ENCODE peak calls at places on chromosomes 12 and 14, in ten cellular contexts. One of them, this sample, is unnamed.

GRCh38 chr12:119311897-119312296 is 22.6 kb upstream of the CCDC60 start:
- DNase-seq in spleen: no peak
- DNase-seq in left lung: no peak
- DNase-seq in pancreas: no peak
- DNase-seq in CD8-positive, alpha-beta memory T cell: no peak
- DNase-seq in tibial artery: no peak
- DNase-seq in gastrocnemius medialis: no peak
- DNase-seq in cardiac muscle cell: no peak
- DNase-seq in body of pancreas: no peak
- DNase-seq in A549: no peak
- DNase-seq in this sample: no peak

GRCh38 chr12:65532162-65532561 is 253.7 kb downstream of the MSRB3 start:
- DNase-seq in spleen: no peak
- DNase-seq in left lung: no peak
- DNase-seq in pancreas: no peak
- DNase-seq in CD8-positive, alpha-beta memory T cell: no peak
- DNase-seq in tibial artery: no peak
- DNase-seq in gastrocnemius medialis: no peak
- DNase-seq in cardiac muscle cell: no peak
- DNase-seq in body of pancreas: no peak
- DNase-seq in A549: no peak
- DNase-seq in this sample: no peak

GRCh38 chr12:116924558-116925453 is 14.1 kb downstream of the FBXW8 start:
- DNase-seq in spleen: no peak
- DNase-seq in left lung: no peak
- DNase-seq in pancreas: no peak
- DNase-seq in CD8-positive, alpha-beta memory T cell: peak; percentile 77
- DNase-seq in tibial artery: no peak
- DNase-seq in gastrocnemius medialis: no peak
- DNase-seq in cardiac muscle cell: peak; percentile 57
- DNase-seq in body of pancreas: no peak
- DNase-seq in A549: peak; percentile 24
- DNase-seq in this sample: peak; percentile 21

GRCh38 chr12:31906581-31907286 is 52.5 kb upstream of the RESF1 start:
- DNase-seq in spleen: no peak
- DNase-seq in left lung: no peak
- DNase-seq in pancreas: no peak
- DNase-seq in CD8-positive, alpha-beta memory T cell: no peak
- DNase-seq in tibial artery: no peak
- DNase-seq in gastrocnemius medialis: no peak
- DNase-seq in cardiac muscle cell: peak; percentile 65
- DNase-seq in body of pancreas: no peak
- DNase-seq in A549: peak; percentile 35
- DNase-seq in this sample: no peak

GRCh38 chr12:107415066-107415465 is 270.5 kb upstream of the PWP1 start:
- DNase-seq in spleen: no peak
- DNase-seq in left lung: no peak
- DNase-seq in pancreas: no peak
- DNase-seq in CD8-positive, alpha-beta memory T cell: no peak
- DNase-seq in tibial artery: no peak
- DNase-seq in gastrocnemius medialis: no peak
- DNase-seq in cardiac muscle cell: no peak
- DNase-seq in body of pancreas: no peak
- DNase-seq in A549: peak; percentile 67
- DNase-seq in this sample: no peak

GRCh38 chr14:95875831-95876768 is 532 bp upstream of the TUNAR start:
- DNase-seq in spleen: no peak
- DNase-seq in left lung: peak; percentile 77
- DNase-seq in pancreas: no peak
- DNase-seq in CD8-positive, alpha-beta memory T cell: no peak
- DNase-seq in tibial artery: no peak
- DNase-seq in gastrocnemius medialis: no peak
- DNase-seq in cardiac muscle cell: no peak
- DNase-seq in body of pancreas: no peak
- DNase-seq in A549: no peak
- DNase-seq in this sample: no peak

GRCh38 chr12:46259071-46259470 is 9.8 kb downstream of the SLC38A1 start:
- DNase-seq in spleen: no peak
- DNase-seq in left lung: no peak
- DNase-seq in pancreas: no peak
- DNase-seq in CD8-positive, alpha-beta memory T cell: no peak
- DNase-seq in tibial artery: no peak
- DNase-seq in gastrocnemius medialis: no peak
- DNase-seq in cardiac muscle cell: no peak
- DNase-seq in body of pancreas: no peak
- DNase-seq in A549: no peak
- DNase-seq in this sample: no peak

GRCh38 chr12:93879476-93880376 is 202.6 kb downstream of the CRADD start:
- DNase-seq in spleen: no peak
- DNase-seq in left lung: no peak
- DNase-seq in pancreas: no peak
- DNase-seq in CD8-positive, alpha-beta memory T cell: no peak
- DNase-seq in tibial artery: no peak
- DNase-seq in gastrocnemius medialis: no peak
- DNase-seq in cardiac muscle cell: no peak
- DNase-seq in body of pancreas: no peak
- DNase-seq in A549: peak; percentile 44
- DNase-seq in this sample: no peak

DNA sequence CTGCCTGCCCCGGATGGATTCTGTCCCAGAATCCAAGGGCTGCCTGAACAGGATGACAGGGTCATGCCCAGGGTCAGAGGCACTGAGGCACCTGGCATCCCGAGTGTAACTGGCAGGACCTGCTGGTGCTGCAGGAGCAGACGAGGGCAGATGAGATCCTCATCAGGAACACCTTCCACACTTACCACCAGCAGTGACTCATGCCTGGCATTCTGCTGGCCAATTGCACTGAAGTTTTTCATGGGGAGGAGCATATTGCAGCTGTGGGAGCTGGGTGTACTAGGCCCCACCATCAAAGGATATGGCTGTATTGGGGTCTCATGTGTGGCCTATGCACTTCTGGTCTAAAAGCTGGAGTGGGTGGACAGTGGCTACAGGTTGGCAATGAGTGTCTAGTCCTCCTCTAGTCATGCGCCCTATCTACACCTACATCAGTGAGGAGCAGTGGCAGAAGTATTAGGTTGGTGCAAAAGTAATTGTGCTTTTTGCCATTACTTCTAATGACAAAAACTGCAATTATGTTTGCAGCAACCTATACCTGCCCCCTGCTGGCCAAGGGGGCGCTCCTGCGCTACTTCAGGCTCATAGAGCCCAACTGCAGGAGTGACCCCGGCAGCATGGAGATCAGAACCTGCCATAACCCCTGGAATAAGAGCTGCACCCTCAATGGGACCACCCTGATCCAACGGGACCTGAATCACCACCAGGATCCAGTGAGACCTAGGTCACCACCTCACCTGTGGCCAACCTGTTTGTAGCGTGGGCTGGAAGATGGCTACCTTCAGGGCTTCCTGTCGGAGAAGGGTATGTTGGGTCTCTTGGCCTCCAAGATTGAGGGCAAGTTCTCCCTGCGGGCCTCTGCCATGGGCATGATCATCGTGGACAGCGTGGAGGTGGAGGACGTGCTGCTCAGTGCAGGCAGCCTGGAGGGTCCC is 8.0 kb upstream of the C12orf42 start:
- DNase-seq in spleen: peak; percentile 88
- DNase-seq in left lung: no peak
- DNase-seq in pancreas: no peak
- DNase-seq in CD8-positive, alpha-beta memory T cell: peak; percentile 75
- DNase-seq in tibial artery: no peak
- DNase-seq in gastrocnemius medialis: no peak
- DNase-seq in cardiac muscle cell: no peak
- DNase-seq in body of pancreas: no peak
- DNase-seq in A549: peak; percentile 34
- DNase-seq in this sample: no peak
- H3K4me1 ChIP-seq in spleen: no peaks in the 10 kb centered on the region
- H3K4me1 ChIP-seq in left lung: no peaks in the 10 kb centered on the region
- H3K4me1 ChIP-seq in pancreas: no peaks in the 10 kb centered on the region
- H3K4me1 ChIP-seq in CD8-positive, alpha-beta memory T cell: no peaks in the 10 kb centered on the region
- H3K4me1 ChIP-seq in tibial artery: no peaks in the 10 kb centered on the region
- H3K4me1 ChIP-seq in gastrocnemius medialis: no peaks in the 10 kb centered on the region
- H3K4me1 ChIP-seq in cardiac muscle cell: no peaks in the 10 kb centered on the region
- H3K4me1 ChIP-seq in body of pancreas: no peaks in the 10 kb centered on the region
- H3K4me1 ChIP-seq in A549: peaks cover 11% of the 10 kb centered on the region
- H3K4me1 ChIP-seq in this sample: no peaks in the 10 kb centered on the region

GRCh38 chr14:93013368-93013719 is 90.4 kb downstream of the CHGA start:
- DNase-seq in spleen: no peak
- DNase-seq in left lung: no peak
- DNase-seq in pancreas: no peak
- DNase-seq in CD8-positive, alpha-beta memory T cell: no peak
- DNase-seq in tibial artery: peak; percentile 88
- DNase-seq in gastrocnemius medialis: no peak
- DNase-seq in cardiac muscle cell: peak; percentile 77
- DNase-seq in body of pancreas: no peak
- DNase-seq in A549: no peak
- DNase-seq in this sample: no peak

GRCh38 chr14:93015505-93015904 is 92.6 kb downstream of the CHGA start:
- DNase-seq in spleen: no peak
- DNase-seq in left lung: no peak
- DNase-seq in pancreas: peak; percentile 48
- DNase-seq in CD8-positive, alpha-beta memory T cell: no peak
- DNase-seq in tibial artery: no peak
- DNase-seq in gastrocnemius medialis: no peak
- DNase-seq in cardiac muscle cell: no peak
- DNase-seq in body of pancreas: no peak
- DNase-seq in A549: no peak
- DNase-seq in this sample: no peak

GRCh38 chr14:93012516-93013367 is 89.8 kb downstream of the CHGA start:
- DNase-seq in spleen: no peak
- DNase-seq in left lung: no peak
- DNase-seq in pancreas: no peak
- DNase-seq in CD8-positive, alpha-beta memory T cell: no peak
- DNase-seq in tibial artery: no peak
- DNase-seq in gastrocnemius medialis: no peak
- DNase-seq in cardiac muscle cell: no peak
- DNase-seq in body of pancreas: no peak
- DNase-seq in A549: no peak
- DNase-seq in this sample: no peak

GRCh38 chr14:93015039-93015438 is 92.1 kb downstream of the CHGA start:
- DNase-seq in spleen: no peak
- DNase-seq in left lung: no peak
- DNase-seq in pancreas: peak; percentile 30
- DNase-seq in CD8-positive, alpha-beta memory T cell: no peak
- DNase-seq in tibial artery: no peak
- DNase-seq in gastrocnemius medialis: no peak
- DNase-seq in cardiac muscle cell: no peak
- DNase-seq in body of pancreas: no peak
- DNase-seq in A549: no peak
- DNase-seq in this sample: no peak

DNA sequence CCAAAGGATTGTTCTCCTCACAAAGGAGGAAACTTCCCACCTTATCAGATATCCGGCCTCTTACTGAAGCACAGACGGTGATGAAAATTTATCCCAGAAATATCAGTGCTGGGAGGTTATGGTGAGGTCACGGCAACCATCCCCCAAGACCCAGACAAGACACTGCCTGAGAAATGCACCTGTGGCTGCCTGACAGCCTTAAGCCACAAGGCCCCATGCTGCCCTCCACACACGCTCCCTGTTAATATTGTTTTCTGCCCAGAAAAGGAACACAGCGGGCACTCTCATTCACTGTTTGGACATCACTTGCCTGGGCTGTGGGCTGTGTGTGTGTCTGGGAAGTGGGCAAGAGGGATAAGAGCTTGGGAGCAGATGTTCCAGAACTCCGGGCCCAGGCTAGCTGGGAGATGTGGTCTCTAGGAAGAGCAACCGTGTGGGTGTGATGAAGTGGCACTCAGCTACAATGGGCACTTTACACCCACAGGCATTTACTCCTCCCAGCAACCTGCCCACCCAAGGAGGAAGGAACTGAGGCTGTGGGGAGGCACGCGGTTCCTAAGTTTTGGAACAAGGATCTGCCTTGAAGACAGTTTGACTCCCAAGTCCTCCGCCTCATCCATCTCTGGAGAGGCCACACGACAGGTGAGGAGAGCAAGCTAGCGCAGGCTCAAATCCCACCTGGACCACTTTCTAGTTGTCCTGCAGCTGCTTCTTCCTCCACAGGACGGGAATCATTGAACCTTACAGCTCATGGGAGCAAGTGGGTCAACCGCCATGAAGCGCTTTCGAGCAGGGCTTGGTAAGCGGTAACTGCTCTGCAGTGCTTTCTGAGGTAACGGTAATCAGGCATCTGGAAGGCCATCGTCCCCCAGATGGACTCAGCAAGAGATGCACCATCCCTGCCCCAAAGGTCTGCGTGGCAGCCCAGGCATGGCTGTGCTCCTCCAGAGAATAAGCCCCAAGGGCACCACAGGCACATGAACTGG is 91.4 kb downstream of the CHGA start:
- DNase-seq in spleen: no peak
- DNase-seq in left lung: no peak
- DNase-seq in pancreas: peak; percentile 31
- DNase-seq in CD8-positive, alpha-beta memory T cell: no peak
- DNase-seq in tibial artery: no peak
- DNase-seq in gastrocnemius medialis: no peak
- DNase-seq in cardiac muscle cell: no peak
- DNase-seq in body of pancreas: no peak
- DNase-seq in A549: no peak
- DNase-seq in this sample: no peak
- H3K4me1 ChIP-seq in spleen: peaks cover 27% of the 10 kb centered on the region
- H3K4me1 ChIP-seq in left lung: peaks cover 4% of the 10 kb centered on the region
- H3K4me1 ChIP-seq in pancreas: no peaks in the 10 kb centered on the region
- H3K4me1 ChIP-seq in CD8-positive, alpha-beta memory T cell: peaks cover 9% of the 10 kb centered on the region
- H3K4me1 ChIP-seq in tibial artery: peaks cover 84% of the 10 kb centered on the region
- H3K4me1 ChIP-seq in gastrocnemius medialis: peaks cover 76% of the 10 kb centered on the region
- H3K4me1 ChIP-seq in cardiac muscle cell: peaks cover 34% of the 10 kb centered on the region
- H3K4me1 ChIP-seq in body of pancreas: peaks cover 36% of the 10 kb centered on the region
- H3K4me1 ChIP-seq in A549: peaks cover 10% of the 10 kb centered on the region
- H3K4me1 ChIP-seq in this sample: peaks cover 9% of the 10 kb centered on the region

DNA sequence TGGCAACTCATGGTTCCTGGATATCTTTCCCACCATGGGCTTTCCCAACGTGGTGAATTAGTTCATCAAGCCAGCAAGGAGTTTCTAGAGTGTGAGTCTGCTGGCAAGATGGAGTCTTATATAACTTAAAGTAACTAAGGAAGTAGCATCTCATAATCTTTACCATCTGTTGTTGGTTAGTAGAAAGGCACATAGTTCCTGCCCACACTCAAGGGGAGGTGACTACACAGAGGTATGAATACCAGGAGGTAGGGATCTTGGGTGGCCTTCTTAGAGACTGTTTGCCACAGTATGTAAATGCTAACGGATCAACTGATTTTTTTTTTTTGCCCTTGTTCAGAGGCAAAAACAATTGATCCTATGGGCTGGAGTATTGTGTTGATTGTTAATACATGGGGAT is 446.9 kb downstream of the ATP23 start:
- DNase-seq in spleen: no peak
- DNase-seq in left lung: no peak
- DNase-seq in pancreas: no peak
- DNase-seq in CD8-positive, alpha-beta memory T cell: no peak
- DNase-seq in tibial artery: no peak
- DNase-seq in gastrocnemius medialis: no peak
- DNase-seq in cardiac muscle cell: no peak
- DNase-seq in body of pancreas: no peak
- DNase-seq in A549: no peak
- DNase-seq in this sample: no peak
- H3K4me1 ChIP-seq in spleen: no peaks in the 10 kb centered on the region
- H3K4me1 ChIP-seq in left lung: no peaks in the 10 kb centered on the region
- H3K4me1 ChIP-seq in pancreas: no peaks in the 10 kb centered on the region
- H3K4me1 ChIP-seq in CD8-positive, alpha-beta memory T cell: no peaks in the 10 kb centered on the region
- H3K4me1 ChIP-seq in tibial artery: no peaks in the 10 kb centered on the region
- H3K4me1 ChIP-seq in gastrocnemius medialis: no peaks in the 10 kb centered on the region
- H3K4me1 ChIP-seq in cardiac muscle cell: no peaks in the 10 kb centered on the region
- H3K4me1 ChIP-seq in body of pancreas: no peaks in the 10 kb centered on the region
- H3K4me1 ChIP-seq in A549: no peaks in the 10 kb centered on the region
- H3K4me1 ChIP-seq in this sample: peaks cover 4% of the 10 kb centered on the region

GRCh38 chr14:91493169-91493568 is 16.9 kb downstream of the PPP4R3A start:
- DNase-seq in spleen: no peak
- DNase-seq in left lung: no peak
- DNase-seq in pancreas: no peak
- DNase-seq in CD8-positive, alpha-beta memory T cell: no peak
- DNase-seq in tibial artery: no peak
- DNase-seq in gastrocnemius medialis: no peak
- DNase-seq in cardiac muscle cell: peak; percentile 40
- DNase-seq in body of pancreas: no peak
- DNase-seq in A549: no peak
- DNase-seq in this sample: no peak
- H3K4me1 ChIP-seq in spleen: peaks cover 47% of the 10 kb centered on the region
- H3K4me1 ChIP-seq in left lung: peaks cover 23% of the 10 kb centered on the region
- H3K4me1 ChIP-seq in pancreas: peaks cover 23% of the 10 kb centered on the region
- H3K4me1 ChIP-seq in CD8-positive, alpha-beta memory T cell: peaks cover 56% of the 10 kb centered on the region
- H3K4me1 ChIP-seq in tibial artery: peaks cover 70% of the 10 kb centered on the region
- H3K4me1 ChIP-seq in gastrocnemius medialis: peaks cover 54% of the 10 kb centered on the region
- H3K4me1 ChIP-seq in cardiac muscle cell: peaks cover 20% of the 10 kb centered on the region
- H3K4me1 ChIP-seq in body of pancreas: peaks cover 56% of the 10 kb centered on the region
- H3K4me1 ChIP-seq in A549: peaks cover 37% of the 10 kb centered on the region
- H3K4me1 ChIP-seq in this sample: peaks cover 6% of the 10 kb centered on the region

This sample was measured in breast epithelium.